ENCODE peak calls at places on chromosomes 5 and 9, in five cellular contexts. G, F, D, M and J are unnamed samples.
A peak's percentile ranks its signal among the peaks of the same experiment; 100 is the strongest.

GRCh38 chr9:135887021-135887507 is 20.3 kb downstream of the CAMSAP1 start:
- DNase-seq in G (no peak), F (no peak), D (peak; percentile 37), M (no peak), J (peak; percentile 61)

GRCh38 chr5:140986117-140986521 is 19.8 kb downstream of the PCDHAC2 start:
- DNase-seq in G (no peak), F (no peak), D (no peak), M (no peak), J (no peak)

GRCh38 chr9:78187763-78188495 is 47.9 kb upstream of the CEP78 start:
- DNase-seq in G (peak; percentile 81), F (no peak), D (peak; percentile 7), M (peak; percentile 42), J (no peak)

GRCh38 chr9:115466784-115467183 is 348.8 kb upstream of the TNC start:
- DNase-seq in G (no peak), F (no peak), D (no peak), M (peak; percentile 20), J (no peak)

GRCh38 chr9:97517331-97518089 is 16.0 kb downstream of the TMOD1 start:
- DNase-seq in G (no peak), F (no peak), D (no peak), M (no peak), J (no peak)

GRCh38 chr5:122319897-122320296 is 7.9 kb downstream of the SNCAIP start:
- DNase-seq in G (no peak), F (no peak), D (no peak), M (no peak), J (no peak)

GRCh38 chr5:130151239-130151638 is 247.0 kb downstream of the CHSY3 start:
- DNase-seq in G (no peak), F (no peak), D (no peak), M (peak; percentile 4), J (no peak)

GRCh38 chr5:61232490-61232889 is 70.2 kb upstream of the SMIM15 start:
- DNase-seq in G (no peak), F (no peak), D (no peak), M (no peak), J (no peak)

GRCh38 chr5:55622460-55622859 is 87.7 kb upstream of the PLPP1 start:
- DNase-seq in G (no peak), F (no peak), D (no peak), M (no peak), J (no peak)

GRCh38 chr5:9408964-9409363 is 136.9 kb downstream of the SEMA5A start:
- DNase-seq in G (no peak), F (no peak), D (no peak), M (peak; percentile 79), J (no peak)

GRCh38 chr9:92627651-92628050 is 42.3 kb downstream of the IPPK start:
- DNase-seq in G (no peak), F (no peak), D (peak; percentile 31), M (no peak), J (no peak)

GRCh38 chr9:92631452-92632211 is 38.3 kb downstream of the IPPK start:
- DNase-seq in G (peak; percentile 12), F (no peak), D (no peak), M (no peak), J (no peak)

GRCh38 chr9:92620870-92621269 is 49.1 kb downstream of the IPPK start:
- DNase-seq in G (peak; percentile 17), F (no peak), D (no peak), M (no peak), J (no peak)

GRCh38 chr9:92626484-92626883 is 43.4 kb downstream of the IPPK start:
- DNase-seq in G (no peak), F (no peak), D (no peak), M (no peak), J (no peak)
- H3K36me3 ChIP-seq in G (no peaks in the 10 kb centered on the region), F (no peaks in the 10 kb centered on the region), D (peaks cover 20% of the 10 kb centered on the region), M (no peaks in the 10 kb centered on the region), J (peaks cover 12% of the 10 kb centered on the region)

DNA sequence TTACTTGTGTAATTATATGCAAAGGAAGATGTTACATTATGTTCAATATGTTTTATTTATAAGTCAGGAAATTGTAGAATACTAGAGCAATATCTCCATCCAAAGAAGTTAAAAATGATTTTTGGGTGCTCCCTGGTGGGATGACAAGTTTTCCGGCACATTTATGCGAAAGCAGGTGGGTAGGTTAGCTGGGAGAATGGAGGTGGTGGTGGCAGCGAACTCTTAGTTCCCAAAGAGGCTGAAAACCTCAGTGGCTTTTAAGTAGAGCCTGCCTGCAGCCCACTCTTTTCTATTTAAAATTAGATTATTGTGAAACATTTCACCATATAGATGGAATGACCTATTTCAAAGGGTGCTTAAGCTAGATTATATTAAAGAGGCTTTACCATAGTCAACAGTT is 51.8 kb downstream of the ANKRD33B start:
- DNase-seq in G (no peak), F (no peak), D (no peak), M (no peak), J (no peak)
- H3K36me3 ChIP-seq in G (no peaks in the 10 kb centered on the region), F (no peaks in the 10 kb centered on the region), D (no peaks in the 10 kb centered on the region), M (no peaks in the 10 kb centered on the region), J (peaks cover 32% of the 10 kb centered on the region)

GRCh38 chr9:111366978-111367377 is 37.0 kb upstream of the OR2K2 start:
- DNase-seq in G (no peak), F (no peak), D (no peak), M (no peak), J (no peak)
- H3K36me3 ChIP-seq in G (no peaks in the 10 kb centered on the region), F (no peaks in the 10 kb centered on the region), D (peaks cover 90% of the 10 kb centered on the region), M (peaks cover 42% of the 10 kb centered on the region), J (peaks cover 75% of the 10 kb centered on the region)

DNA sequence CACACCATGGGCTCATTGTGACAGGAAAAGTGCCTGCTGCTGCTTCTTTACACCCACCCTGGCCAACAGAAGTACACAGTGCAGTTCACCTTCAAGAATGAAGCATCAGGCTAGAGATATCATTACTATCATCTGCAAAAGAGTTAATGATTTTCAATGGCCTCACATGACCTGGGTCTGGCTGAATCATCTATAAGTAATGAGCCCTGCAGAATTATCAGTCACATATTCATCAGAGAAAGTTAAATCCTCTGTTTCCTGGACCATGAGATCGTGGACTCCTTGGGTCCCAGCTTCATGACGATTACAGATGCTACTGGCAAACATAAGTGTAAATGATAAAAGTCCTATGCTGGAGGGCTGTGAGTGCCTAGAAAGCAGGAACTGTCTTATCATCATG is 8.3 kb downstream of the BAG1 start:
- DNase-seq in G (no peak), F (no peak), D (no peak), M (no peak), J (no peak)
- H3K36me3 ChIP-seq in G (no peaks in the 10 kb centered on the region), F (peaks cover 10% of the 10 kb centered on the region), D (peaks cover 47% of the 10 kb centered on the region), M (peaks cover 43% of the 10 kb centered on the region), J (peaks cover 81% of the 10 kb centered on the region)

DNA sequence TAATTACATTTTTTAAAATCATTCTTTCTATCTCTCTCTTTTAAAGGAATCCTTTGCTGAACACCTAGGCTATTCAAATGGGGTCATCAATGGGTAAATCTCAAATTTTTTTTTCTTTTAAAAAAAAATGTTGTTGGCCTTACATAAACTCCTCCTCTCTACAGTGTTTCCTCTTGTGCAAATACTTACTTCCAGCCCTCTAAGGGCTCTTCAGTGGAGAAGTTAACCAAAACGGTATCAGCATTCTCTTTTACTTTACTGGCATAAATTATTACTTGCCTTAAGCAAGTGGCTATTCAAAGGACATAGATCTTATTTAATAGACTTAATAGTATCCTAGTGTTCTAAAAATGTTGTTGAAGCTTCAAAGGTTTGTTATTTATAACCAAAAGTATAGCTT is 86.4 kb downstream of the SMARCA2 start:
- DNase-seq in G (no peak), F (no peak), D (no peak), M (no peak), J (no peak)
- H3K36me3 ChIP-seq in G (peaks cover 3% of the 10 kb centered on the region), F (no peaks in the 10 kb centered on the region), D (peaks cover 21% of the 10 kb centered on the region), M (peaks cover 32% of the 10 kb centered on the region), J (peaks cover 29% of the 10 kb centered on the region)